ENCODE peak calls at places on chromosomes 12 and 14, in six cellular contexts. E is psoas muscle; V is HCT116; M is kidney; T is CD4-positive, alpha-beta memory T cell; Z is left ventricle myocardium inferior. I is an unnamed sample.

GRCh38 chr12:55933158-55933798 is 2.3 kb downstream of the DGKA start:
- DNase-seq in M (peak; percentile 64), T (no peak), Z (no peak), V (peak; percentile 22), E (no peak), I (no peak)

GRCh38 chr12:13342971-13343370 is 146.4 kb downstream of the EMP1 start:
- DNase-seq in T (no peak), V (no peak), Z (no peak), E (no peak), M (no peak), I (no peak)

GRCh38 chr12:46473634-46474201 is 101.1 kb upstream of the SLC38A2 start:
- DNase-seq in M (peak; percentile 79), T (no peak), E (peak; percentile 45), V (peak; percentile 87), Z (peak; percentile 64), I (no peak)

GRCh38 chr12:60257063-60257462 is 661.2 kb downstream of the SLC16A7 start:
- DNase-seq in M (no peak), V (peak; percentile 24), T (no peak), Z (no peak), E (no peak), I (no peak)

GRCh38 chr12:125211464-125211863 is 146.2 kb downstream of the AACS start:
- DNase-seq in Z (no peak), M (peak; percentile 20), E (no peak), V (no peak), T (no peak), I (no peak)

GRCh38 chr12:109681986-109682707 is 31.5 kb upstream of the FAM222A start:
- DNase-seq in T (no peak), M (peak; percentile 3), V (no peak), E (no peak), Z (no peak), I (no peak)

GRCh38 chr12:57341275-57341990 is 89.4 kb downstream of the R3HDM2 start:
- DNase-seq in T (no peak), M (no peak), E (no peak), Z (no peak), V (no peak), I (no peak)

GRCh38 chr14:55838529-55839052 is 258.6 kb downstream of the KTN1 start:
- DNase-seq in T (no peak), M (no peak), V (no peak), E (no peak), Z (no peak), I (no peak)

GRCh38 chr12:85516039-85516438 is 236.0 kb downstream of the ALX1 start:
- DNase-seq in E (no peak), M (no peak), Z (no peak), T (no peak), V (no peak), I (no peak)

GRCh38 chr12:99498756-99499155 is 148.8 kb upstream of the GARIN6 start:
- DNase-seq in T (no peak), V (no peak), Z (no peak), E (no peak), M (no peak), I (peak; percentile 4)

GRCh38 chr12:40158592-40159111 is 52.8 kb upstream of the SLC2A13 start:
- DNase-seq in E (no peak), T (no peak), V (no peak), M (no peak), Z (no peak), I (no peak)

GRCh38 chr12:49296836-49297694 is 2.1 kb downstream of the PRPH start:
- DNase-seq in M (peak; percentile 77), Z (no peak), T (peak; percentile 36), E (no peak), V (peak; percentile 62), I (no peak)

GRCh38 chr12:34401659-34402227 is 379.4 kb downstream of the ALG10 start:
- DNase-seq in M (peak; percentile 36), T (no peak), Z (peak; percentile 11), E (peak; percentile 7), V (no peak), I (no peak)

GRCh38 chr12:108955225-108955835 is 65.5 kb downstream of the SVOP start:
- DNase-seq in T (no peak), Z (peak; percentile 47), E (peak; percentile 27), V (no peak), M (no peak), I (no peak)

GRCh38 chr12:14416658-14417057 is 51.2 kb downstream of the ATF7IP start:
- DNase-seq in V (no peak), T (peak; percentile 76), Z (no peak), E (no peak), M (no peak), I (no peak)

GRCh38 chr14:38207342-38207741 is 362 bp upstream of the SSTR1 start:
- DNase-seq in Z (no peak), V (no peak), E (no peak), M (no peak), T (no peak), I (no peak)

GRCh38 chr14:85308531-85309300 is 221.2 kb upstream of the FLRT2 start:
- DNase-seq in T (no peak), E (no peak), M (no peak), V (no peak), Z (no peak), I (no peak)

GRCh38 chr12:125203145-125203765 is 138.0 kb downstream of the AACS start:
- DNase-seq in Z (no peak), M (no peak), V (no peak), E (no peak), T (no peak), I (no peak)

GRCh38 chr12:103824845-103825244 is 16.2 kb downstream of the NT5DC3 start:
- DNase-seq in E (no peak), V (no peak), M (no peak), T (no peak), Z (no peak), I (no peak)

GRCh38 chr12:109504068-109504467 is 26.6 kb downstream of the UBE3B start:
- DNase-seq in V (no peak), Z (no peak), E (no peak), M (no peak), T (no peak), I (no peak)

GRCh38 chr12:49367381-49368239 is at the start of gene SPATS2:
- DNase-seq in E (peak; percentile 95), M (peak; percentile 97), Z (peak; percentile 96), V (no peak), T (no peak), I (no peak)

GRCh38 chr14:58238252-58239247 is 6.1 kb upstream of the PSMA3 start:
- DNase-seq in E (no peak), Z (no peak), M (no peak), V (no peak), T (no peak), I (no peak)

GRCh38 chr12:40325349-40325960 is 100.7 kb downstream of the LRRK2 start:
- DNase-seq in V (peak; percentile 59), T (peak; percentile 1), M (no peak), E (no peak), Z (no peak), I (peak; percentile 13)

GRCh38 chr12:52946797-52947547 is 1.9 kb upstream of the KRT18 start:
- DNase-seq in Z (no peak), M (no peak), E (no peak), T (no peak), V (no peak), I (no peak)

GRCh38 chr14:74896400-74896799 is 14.7 kb downstream of the DLST start:
- DNase-seq in V (no peak), M (no peak), T (no peak), E (no peak), Z (no peak), I (no peak)

DNA sequence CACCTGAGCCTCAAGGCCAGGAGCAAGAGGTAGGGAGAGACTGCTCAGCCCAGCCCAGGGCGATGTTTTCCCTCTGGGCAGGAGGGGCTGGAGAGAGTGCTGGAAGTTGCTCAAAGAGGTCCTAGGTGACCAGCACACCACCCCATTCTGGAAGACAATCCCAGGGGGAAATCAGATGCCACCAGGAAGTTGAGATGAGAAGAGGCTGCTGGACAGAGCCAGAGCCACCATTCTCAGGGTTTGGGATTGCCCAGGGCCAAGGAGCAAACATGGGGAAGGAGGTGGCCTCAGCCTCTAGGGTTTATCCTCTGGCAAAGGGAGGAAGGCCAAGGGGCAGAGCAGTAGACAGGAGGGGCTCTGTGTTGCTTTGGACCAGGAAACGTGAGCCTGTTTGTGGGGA is 11.6 kb downstream of the CCDC85C start:
- DNase-seq in T (no peak), Z (no peak), V (no peak), M (no peak), E (no peak), I (no peak)
- H3K27ac ChIP-seq in T (no peak overlapping the region), Z (peak overlapping the region; percentile 67), V (no peak overlapping the region), M (no peak overlapping the region), E (peak overlapping the region; percentile 32), I (no peak overlapping the region)

GRCh38 chr14:68895304-68895703 is 83.8 kb downstream of the ACTN1 start:
- DNase-seq in V (no peak), M (peak; percentile 53), T (no peak), Z (no peak), E (no peak), I (no peak)

GRCh38 chr14:68899033-68899603 is 80.0 kb downstream of the ACTN1 start:
- DNase-seq in M (no peak), Z (no peak), E (no peak), T (no peak), V (no peak), I (no peak)

GRCh38 chr14:68898248-68899032 is 80.7 kb downstream of the ACTN1 start:
- DNase-seq in Z (no peak), E (no peak), V (no peak), T (no peak), M (no peak), I (no peak)

GRCh38 chr14:68896132-68896531 is 83.0 kb downstream of the ACTN1 start:
- DNase-seq in Z (no peak), M (peak; percentile 32), V (no peak), T (no peak), E (no peak), I (no peak)

GRCh38 chr14:68897559-68898160 is 81.4 kb downstream of the ACTN1 start:
- DNase-seq in Z (no peak), M (peak; percentile 52), V (no peak), T (no peak), E (no peak), I (no peak)
- H3K27ac ChIP-seq in Z (no peak overlapping the region), M (no peak overlapping the region), V (no peak overlapping the region), T (no peak overlapping the region), E (no peak overlapping the region), I (no peak overlapping the region)

GRCh38 chr14:103057028-103057371 is 349 bp downstream of the CDC42BPB start:
- DNase-seq in T (no peak), M (peak; percentile 86), Z (peak; percentile 40), V (no peak), E (no peak), I (no peak)

GRCh38 chr14:103055693-103056092 is 1.7 kb downstream of the CDC42BPB start:
- DNase-seq in T (no peak), Z (no peak), M (no peak), V (no peak), E (no peak), I (no peak)

GRCh38 chr14:103057372-103058208 is at the start of gene CDC42BPB:
- DNase-seq in V (peak; percentile 74), M (peak; percentile 96), T (peak; percentile 64), E (peak; percentile 93), Z (peak; percentile 89), I (peak; percentile 52)

GRCh38 chr14:103058209-103059055 is 1.1 kb upstream of the CDC42BPB start:
- DNase-seq in T (no peak), V (no peak), Z (no peak), E (no peak), M (peak; percentile 72), I (no peak)

GRCh38 chr14:103056322-103057027 is 874 bp downstream of the CDC42BPB start:
- DNase-seq in T (no peak), V (no peak), Z (peak; percentile 84), M (peak; percentile 92), E (peak; percentile 82), I (no peak)
- H3K27ac ChIP-seq in T (no peak overlapping the region), V (peak overlapping the region; percentile 97), Z (peak overlapping the region; percentile 99), M (peak overlapping the region; percentile 86), E (peak overlapping the region; percentile 91), I (no peak overlapping the region)

GRCh38 chr12:6084261-6084968 is 40.1 kb downstream of the VWF start:
- DNase-seq in T (no peak), E (peak; percentile 14), V (peak; percentile 60), M (no peak), Z (no peak), I (peak; percentile 33)
- H3K27ac ChIP-seq in T (no peak overlapping the region), E (no peak overlapping the region), V (peak overlapping the region; percentile 64), M (peak overlapping the region; percentile 58), Z (peak overlapping the region; percentile 80), I (no peak overlapping the region)